ENCODE peak calls at places on chromosomes 16 and 17, in five cellular contexts. One of them, this sample, is unnamed.

GRCh38 chr17:73091770-73092517 is 544 bp downstream of the SLC39A11 start:
- DNase-seq in ovary: peak
- DNase-seq in stomach: peak
- DNase-seq in heart left ventricle: no peak
- DNase-seq in BJ: no peak
- DNase-seq in this sample: no peak

GRCh38 chr16:28987170-28987853 is 2.5 kb downstream of the LAT start:
- DNase-seq in ovary: no peak
- DNase-seq in stomach: no peak
- DNase-seq in heart left ventricle: no peak
- DNase-seq in BJ: no peak
- DNase-seq in this sample: no peak

GRCh38 chr17:50064253-50064991 is 8.5 kb downstream of the ITGA3 start:
- DNase-seq in ovary: peak
- DNase-seq in stomach: no peak
- DNase-seq in heart left ventricle: peak
- DNase-seq in BJ: peak
- DNase-seq in this sample: peak

GRCh38 chr17:14209215-14209614 is 27.4 kb downstream of the CDRT15 start:
- DNase-seq in ovary: no peak
- DNase-seq in stomach: no peak
- DNase-seq in heart left ventricle: no peak
- DNase-seq in BJ: no peak
- DNase-seq in this sample: no peak

GRCh38 chr17:55660171-55660886 is 62.3 kb downstream of the TMEM100 start:
- DNase-seq in ovary: no peak
- DNase-seq in stomach: no peak
- DNase-seq in heart left ventricle: no peak
- DNase-seq in BJ: no peak
- DNase-seq in this sample: peak

GRCh38 chr17:4987767-4988083 is 250 bp upstream of the CAMTA2 start:
- DNase-seq in ovary: no peak
- DNase-seq in stomach: no peak
- DNase-seq in heart left ventricle: no peak
- DNase-seq in BJ: no peak
- DNase-seq in this sample: no peak

GRCh38 chr16:53773150-53773846 is 69.3 kb downstream of the FTO start:
- DNase-seq in ovary: no peak
- DNase-seq in stomach: peak
- DNase-seq in heart left ventricle: no peak
- DNase-seq in BJ: no peak
- DNase-seq in this sample: peak

GRCh38 chr17:41687828-41688640 is 651 bp upstream of the EIF1 start:
- DNase-seq in ovary: peak
- DNase-seq in stomach: peak
- DNase-seq in heart left ventricle: no peak
- DNase-seq in BJ: no peak
- DNase-seq in this sample: no peak

GRCh38 chr17:63295288-63295687 is 150.8 kb downstream of the CYB561 start:
- DNase-seq in ovary: no peak
- DNase-seq in stomach: no peak
- DNase-seq in heart left ventricle: no peak
- DNase-seq in BJ: no peak
- DNase-seq in this sample: no peak

GRCh38 chr17:82631544-82631943 is 16.7 kb downstream of the WDR45B start:
- DNase-seq in ovary: no peak
- DNase-seq in stomach: no peak
- DNase-seq in heart left ventricle: no peak
- DNase-seq in BJ: no peak
- DNase-seq in this sample: no peak

GRCh38 chr17:37220609-37220953 is 155.2 kb upstream of the C17orf78 start:
- DNase-seq in ovary: no peak
- DNase-seq in stomach: no peak
- DNase-seq in heart left ventricle: no peak
- DNase-seq in BJ: no peak
- DNase-seq in this sample: no peak

GRCh38 chr17:1095093-1095852 is 84.5 kb downstream of the ABR start:
- DNase-seq in ovary: no peak
- DNase-seq in stomach: peak
- DNase-seq in heart left ventricle: peak
- DNase-seq in BJ: no peak
- DNase-seq in this sample: no peak

GRCh38 chr17:15935891-15936290 is 9.0 kb upstream of the ADORA2B start:
- DNase-seq in ovary: no peak
- DNase-seq in stomach: no peak
- DNase-seq in heart left ventricle: no peak
- DNase-seq in BJ: no peak
- DNase-seq in this sample: no peak

GRCh38 chr17:50719144-50719923 is at the start of gene LUC7L3:
- DNase-seq in ovary: peak
- DNase-seq in stomach: peak
- DNase-seq in heart left ventricle: peak
- DNase-seq in BJ: peak
- DNase-seq in this sample: peak

GRCh38 chr17:31115168-31115567 is 20.4 kb downstream of the NF1 start:
- DNase-seq in ovary: no peak
- DNase-seq in stomach: no peak
- DNase-seq in heart left ventricle: no peak
- DNase-seq in BJ: no peak
- DNase-seq in this sample: no peak

GRCh38 chr17:65797809-65798208 is 236.4 kb upstream of the AXIN2 start:
- DNase-seq in ovary: no peak
- DNase-seq in stomach: no peak
- DNase-seq in heart left ventricle: no peak
- DNase-seq in BJ: no peak
- DNase-seq in this sample: no peak

GRCh38 chr17:43338886-43339516 is 59.8 kb upstream of the ARL4D start:
- DNase-seq in ovary: peak
- DNase-seq in stomach: peak
- DNase-seq in heart left ventricle: peak
- DNase-seq in BJ: no peak
- DNase-seq in this sample: no peak

GRCh38 chr16:55434000-55434399 is 45.0 kb upstream of the MMP2 start:
- DNase-seq in ovary: no peak
- DNase-seq in stomach: no peak
- DNase-seq in heart left ventricle: no peak
- DNase-seq in BJ: no peak
- DNase-seq in this sample: no peak

GRCh38 chr16:19008770-19009169 is 25.0 kb downstream of the TMC7 start:
- DNase-seq in ovary: no peak
- DNase-seq in stomach: no peak
- DNase-seq in heart left ventricle: no peak
- DNase-seq in BJ: peak
- DNase-seq in this sample: peak

GRCh38 chr16:31400191-31400590 is 7.1 kb downstream of the ITGAD start:
- DNase-seq in ovary: no peak
- DNase-seq in stomach: no peak
- DNase-seq in heart left ventricle: no peak
- DNase-seq in BJ: no peak
- DNase-seq in this sample: no peak

DNA sequence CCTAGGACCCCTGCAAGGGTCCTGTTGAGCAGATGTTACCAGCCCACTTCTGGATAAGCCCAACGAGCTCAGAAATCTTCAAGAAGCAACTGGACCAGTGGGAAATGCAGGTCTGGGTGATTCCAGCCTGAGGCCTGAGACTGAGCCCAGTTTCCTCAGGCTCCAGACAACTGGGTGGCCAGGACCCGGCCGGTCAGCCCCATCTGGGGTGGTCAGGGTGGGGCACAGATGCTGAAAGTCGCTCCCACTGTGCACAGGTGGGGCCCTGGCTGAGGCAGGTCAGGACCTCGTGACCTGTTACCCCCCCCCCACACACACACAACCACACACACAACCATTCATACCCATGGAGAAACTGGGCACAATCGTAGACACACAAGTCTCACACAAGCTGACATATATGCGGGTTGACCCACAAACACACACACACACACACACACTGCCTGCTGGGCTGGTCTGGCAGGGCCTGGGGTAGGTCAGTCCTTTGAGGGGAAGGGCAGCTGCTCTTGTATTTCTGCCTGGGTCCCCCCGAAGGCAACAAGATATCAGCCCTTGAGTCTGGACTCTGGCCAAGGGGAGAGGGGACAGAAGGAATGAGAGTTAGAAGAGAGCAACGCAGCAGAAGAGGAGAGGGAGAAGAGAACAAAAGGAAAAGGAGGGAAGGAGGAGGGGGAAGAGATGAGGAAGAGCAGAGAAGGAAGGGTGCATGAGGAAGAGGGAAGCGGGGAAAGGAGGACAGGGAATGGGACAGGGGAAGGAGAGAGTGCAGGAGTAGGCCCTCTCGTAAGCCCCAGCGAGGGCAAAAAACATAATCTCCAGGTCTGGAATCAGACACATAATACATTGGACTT is 99.0 kb upstream of the CDH5 start:
- DNase-seq in ovary: peak
- DNase-seq in stomach: no peak
- DNase-seq in heart left ventricle: no peak
- DNase-seq in BJ: no peak
- DNase-seq in this sample: no peak
- H3K4me3 ChIP-seq in ovary: no peak
- H3K4me3 ChIP-seq in stomach: no peak
- H3K4me3 ChIP-seq in heart left ventricle: no peak
- H3K4me3 ChIP-seq in BJ: no peak
- H3K4me3 ChIP-seq in this sample: no peak

DNA sequence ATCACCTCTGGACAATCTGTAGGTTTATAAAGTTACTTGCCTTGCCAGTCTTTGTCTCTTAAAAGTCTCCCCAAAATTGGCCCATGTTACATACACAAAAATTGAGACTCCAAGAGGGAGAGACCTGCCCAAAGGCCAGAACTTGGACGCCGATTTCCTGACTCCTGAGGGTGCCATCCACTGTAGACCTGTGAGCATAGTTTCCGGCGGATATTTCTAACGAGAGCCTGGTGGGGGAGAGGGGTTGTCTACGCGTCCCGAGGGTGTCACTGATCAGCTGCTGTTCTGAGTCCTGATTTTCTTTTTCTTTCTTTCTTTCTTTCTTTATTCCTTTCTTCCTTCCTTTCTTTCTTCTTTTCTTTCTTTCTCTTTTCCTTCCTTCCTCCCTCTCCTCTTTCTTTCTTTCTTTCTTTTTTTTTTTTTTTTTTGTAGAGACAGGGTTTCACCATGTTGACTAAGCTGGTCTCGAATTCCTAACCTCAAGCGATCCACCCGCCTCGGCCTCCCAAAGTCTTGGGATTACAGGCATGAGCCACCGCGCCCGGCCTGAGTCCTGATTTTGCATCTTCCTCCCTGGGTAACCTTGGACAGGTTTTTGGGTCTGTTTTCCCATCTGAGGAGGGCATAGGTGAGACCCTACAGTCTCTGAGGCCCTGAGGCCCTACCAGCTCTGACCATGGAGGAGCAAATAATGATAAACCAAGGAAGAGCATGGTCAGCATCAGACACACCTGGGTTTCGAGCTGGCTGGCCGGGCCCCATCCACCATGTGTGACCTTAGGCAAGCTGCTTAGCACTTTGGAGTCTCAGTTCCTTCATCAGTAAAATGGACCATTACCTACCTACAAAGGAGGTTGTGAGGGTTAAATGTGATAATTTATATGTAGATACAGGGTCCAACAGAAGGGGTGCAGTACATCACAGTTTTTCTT is 959 bp upstream of the NCBP3 start:
- DNase-seq in ovary: no peak
- DNase-seq in stomach: no peak
- DNase-seq in heart left ventricle: no peak
- DNase-seq in BJ: no peak
- DNase-seq in this sample: no peak
- H3K4me3 ChIP-seq in ovary: peak
- H3K4me3 ChIP-seq in stomach: peak
- H3K4me3 ChIP-seq in heart left ventricle: no peak
- H3K4me3 ChIP-seq in BJ: no peak
- H3K4me3 ChIP-seq in this sample: peak

GRCh38 chr17:81039854-81040758 is 5.2 kb downstream of the BAIAP2 start:
- DNase-seq in ovary: peak
- DNase-seq in stomach: no peak
- DNase-seq in heart left ventricle: no peak
- DNase-seq in BJ: peak
- DNase-seq in this sample: no peak

GRCh38 chr17:81037026-81037782 is 2.3 kb downstream of the BAIAP2 start:
- DNase-seq in ovary: no peak
- DNase-seq in stomach: peak
- DNase-seq in heart left ventricle: peak
- DNase-seq in BJ: no peak
- DNase-seq in this sample: no peak

GRCh38 chr17:81039096-81039495 is 4.1 kb downstream of the BAIAP2 start:
- DNase-seq in ovary: no peak
- DNase-seq in stomach: no peak
- DNase-seq in heart left ventricle: no peak
- DNase-seq in BJ: no peak
- DNase-seq in this sample: no peak

GRCh38 chr17:81036128-81036891 is 1.4 kb downstream of the BAIAP2 start:
- DNase-seq in ovary: no peak
- DNase-seq in stomach: no peak
- DNase-seq in heart left ventricle: no peak
- DNase-seq in BJ: no peak
- DNase-seq in this sample: no peak

DNA sequence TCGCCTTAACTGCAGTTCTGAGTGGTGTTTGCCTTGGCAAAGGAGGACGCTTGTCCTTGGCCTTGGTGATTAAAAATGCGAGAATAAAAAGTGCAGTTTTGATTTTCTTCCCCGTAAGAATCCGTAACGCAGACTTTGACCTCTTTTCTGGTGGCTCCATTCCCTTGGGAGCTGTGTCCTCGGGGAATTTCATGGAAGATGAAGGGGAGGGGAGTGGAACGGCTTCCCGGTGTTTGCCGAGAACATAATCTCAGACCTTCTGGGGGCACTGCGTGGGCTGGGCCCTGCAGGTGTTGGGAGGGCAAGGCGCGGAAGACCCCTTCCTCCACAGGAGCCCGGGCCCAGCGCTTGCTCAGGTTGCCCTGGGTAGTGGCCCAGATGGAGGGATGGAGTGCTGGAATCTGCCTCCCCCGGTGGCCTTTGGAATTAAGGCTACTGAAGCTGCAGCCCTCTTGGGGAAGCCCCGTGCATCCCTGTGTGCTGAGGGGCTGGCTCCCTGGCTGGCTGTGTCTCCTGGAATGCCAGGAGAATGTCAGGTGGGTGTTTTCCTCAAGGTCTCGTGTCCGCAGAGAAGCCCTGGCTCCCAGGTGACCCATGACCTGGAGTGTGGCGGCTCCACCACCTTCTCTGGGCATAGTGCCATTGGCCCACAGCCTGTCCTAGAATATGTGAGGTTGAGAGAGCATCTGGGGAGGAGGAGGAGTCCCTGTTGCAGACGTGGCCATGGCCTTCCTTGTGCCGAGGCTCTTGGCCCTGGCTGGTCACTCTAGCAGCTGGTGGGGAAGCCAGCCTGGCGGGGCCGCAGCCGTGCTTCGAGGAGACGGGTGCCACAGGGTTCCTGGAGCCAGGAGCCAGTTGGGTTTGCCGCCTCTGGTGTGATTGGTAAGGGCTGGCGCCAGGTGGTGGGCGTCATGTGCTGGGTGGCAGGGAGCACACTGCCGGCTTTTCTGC is 3.1 kb downstream of the BAIAP2 start:
- DNase-seq in ovary: no peak
- DNase-seq in stomach: peak
- DNase-seq in heart left ventricle: peak
- DNase-seq in BJ: no peak
- DNase-seq in this sample: no peak
- H3K4me3 ChIP-seq in ovary: no peak
- H3K4me3 ChIP-seq in stomach: peak
- H3K4me3 ChIP-seq in heart left ventricle: no peak
- H3K4me3 ChIP-seq in BJ: no peak
- H3K4me3 ChIP-seq in this sample: no peak

GRCh38 chr17:58280480-58281217 is at the start of gene MPO:
- DNase-seq in ovary: no peak
- DNase-seq in stomach: no peak
- DNase-seq in heart left ventricle: no peak
- DNase-seq in BJ: no peak
- DNase-seq in this sample: no peak
- H3K4me3 ChIP-seq in ovary: no peak
- H3K4me3 ChIP-seq in stomach: no peak
- H3K4me3 ChIP-seq in heart left ventricle: peak
- H3K4me3 ChIP-seq in BJ: no peak
- H3K4me3 ChIP-seq in this sample: no peak

This sample was measured in skeletal muscle cell.